ENCODE peak calls at places on chromosome 17, in nine cellular contexts. One of them, this sample, is unnamed.

GRCh38 chr17:79799538-79800324 is 2.9 kb upstream of the CBX8 start:
- DNase-seq in germinal center: no peak
- DNase-seq in SW 1271: no peak
- DNase-seq in stimulated activated CD4-positive, alpha-beta T cell treated with anti-CD3 and anti-CD28 coated beads, Interleukin-1b, Interleukin-23, amount 100 ng/mL, for 24 hours: no peak
- DNase-seq in epithelial cell of prostate: no peak
- DNase-seq in COR-L47: no peak
- DNase-seq in brain microvascular endothelial cell: no peak
- DNase-seq in HCEC 1CT: no peak
- DNase-seq in hypothalamus: no peak
- DNase-seq in this sample: no peak

GRCh38 chr17:74202879-74203432 is 522 bp upstream of the RPL38 start:
- DNase-seq in germinal center: no peak
- DNase-seq in SW 1271: no peak
- DNase-seq in stimulated activated CD4-positive, alpha-beta T cell treated with anti-CD3 and anti-CD28 coated beads, Interleukin-1b, Interleukin-23, amount 100 ng/mL, for 24 hours: no peak
- DNase-seq in epithelial cell of prostate: no peak
- DNase-seq in COR-L47: no peak
- DNase-seq in brain microvascular endothelial cell: no peak
- DNase-seq in HCEC 1CT: no peak
- DNase-seq in hypothalamus: no peak
- DNase-seq in this sample: no peak

GRCh38 chr17:4944554-4945175 is 3.7 kb downstream of the PFN1 start:
- DNase-seq in germinal center: no peak
- DNase-seq in SW 1271: no peak
- DNase-seq in stimulated activated CD4-positive, alpha-beta T cell treated with anti-CD3 and anti-CD28 coated beads, Interleukin-1b, Interleukin-23, amount 100 ng/mL, for 24 hours: no peak
- DNase-seq in epithelial cell of prostate: no peak
- DNase-seq in COR-L47: no peak
- DNase-seq in brain microvascular endothelial cell: no peak
- DNase-seq in HCEC 1CT: no peak
- DNase-seq in hypothalamus: no peak
- DNase-seq in this sample: no peak

GRCh38 chr17:37110816-37111215 is 162.1 kb downstream of the AATF start:
- DNase-seq in germinal center: no peak
- DNase-seq in SW 1271: no peak
- DNase-seq in stimulated activated CD4-positive, alpha-beta T cell treated with anti-CD3 and anti-CD28 coated beads, Interleukin-1b, Interleukin-23, amount 100 ng/mL, for 24 hours: no peak
- DNase-seq in epithelial cell of prostate: no peak
- DNase-seq in COR-L47: no peak
- DNase-seq in brain microvascular endothelial cell: no peak
- DNase-seq in HCEC 1CT: no peak
- DNase-seq in hypothalamus: no peak
- DNase-seq in this sample: no peak

GRCh38 chr17:74343526-74344284 is 17.7 kb downstream of the KIF19 start:
- DNase-seq in germinal center: no peak
- DNase-seq in SW 1271: no peak
- DNase-seq in stimulated activated CD4-positive, alpha-beta T cell treated with anti-CD3 and anti-CD28 coated beads, Interleukin-1b, Interleukin-23, amount 100 ng/mL, for 24 hours: no peak
- DNase-seq in epithelial cell of prostate: no peak
- DNase-seq in COR-L47: no peak
- DNase-seq in brain microvascular endothelial cell: no peak
- DNase-seq in HCEC 1CT: no peak
- DNase-seq in hypothalamus: no peak
- DNase-seq in this sample: no peak

GRCh38 chr17:58539703-58540102 is 25.3 kb upstream of the MTMR4 start:
- DNase-seq in germinal center: no peak
- DNase-seq in SW 1271: no peak
- DNase-seq in stimulated activated CD4-positive, alpha-beta T cell treated with anti-CD3 and anti-CD28 coated beads, Interleukin-1b, Interleukin-23, amount 100 ng/mL, for 24 hours: no peak
- DNase-seq in epithelial cell of prostate: no peak
- DNase-seq in COR-L47: no peak
- DNase-seq in brain microvascular endothelial cell: no peak
- DNase-seq in HCEC 1CT: no peak
- DNase-seq in hypothalamus: no peak
- DNase-seq in this sample: no peak

GRCh38 chr17:80872999-80873951 is 118.4 kb upstream of the CHMP6 start:
- DNase-seq in germinal center: no peak
- DNase-seq in SW 1271: no peak
- DNase-seq in stimulated activated CD4-positive, alpha-beta T cell treated with anti-CD3 and anti-CD28 coated beads, Interleukin-1b, Interleukin-23, amount 100 ng/mL, for 24 hours: no peak
- DNase-seq in epithelial cell of prostate: no peak
- DNase-seq in COR-L47: no peak
- DNase-seq in brain microvascular endothelial cell: peak; percentile 49
- DNase-seq in HCEC 1CT: no peak
- DNase-seq in hypothalamus: no peak
- DNase-seq in this sample: no peak

GRCh38 chr17:74631468-74632195 is 8.1 kb upstream of the CD300E start:
- DNase-seq in germinal center: peak; percentile 14
- DNase-seq in SW 1271: no peak
- DNase-seq in stimulated activated CD4-positive, alpha-beta T cell treated with anti-CD3 and anti-CD28 coated beads, Interleukin-1b, Interleukin-23, amount 100 ng/mL, for 24 hours: no peak
- DNase-seq in epithelial cell of prostate: no peak
- DNase-seq in COR-L47: no peak
- DNase-seq in brain microvascular endothelial cell: no peak
- DNase-seq in HCEC 1CT: no peak
- DNase-seq in hypothalamus: no peak
- DNase-seq in this sample: no peak

GRCh38 chr17:57182621-57183020 is 73.7 kb upstream of the MSI2 start:
- DNase-seq in germinal center: no peak
- DNase-seq in SW 1271: no peak
- DNase-seq in stimulated activated CD4-positive, alpha-beta T cell treated with anti-CD3 and anti-CD28 coated beads, Interleukin-1b, Interleukin-23, amount 100 ng/mL, for 24 hours: no peak
- DNase-seq in epithelial cell of prostate: no peak
- DNase-seq in COR-L47: no peak
- DNase-seq in brain microvascular endothelial cell: no peak
- DNase-seq in HCEC 1CT: no peak
- DNase-seq in hypothalamus: no peak
- DNase-seq in this sample: no peak

GRCh38 chr17:14813649-14814048 is 451.5 kb downstream of the PMP22 start:
- DNase-seq in germinal center: peak; percentile 68
- DNase-seq in SW 1271: no peak
- DNase-seq in stimulated activated CD4-positive, alpha-beta T cell treated with anti-CD3 and anti-CD28 coated beads, Interleukin-1b, Interleukin-23, amount 100 ng/mL, for 24 hours: no peak
- DNase-seq in epithelial cell of prostate: no peak
- DNase-seq in COR-L47: no peak
- DNase-seq in brain microvascular endothelial cell: no peak
- DNase-seq in HCEC 1CT: no peak
- DNase-seq in hypothalamus: no peak
- DNase-seq in this sample: no peak

GRCh38 chr17:46901291-46901690 is 21.7 kb upstream of the GOSR2 start:
- DNase-seq in germinal center: no peak
- DNase-seq in SW 1271: no peak
- DNase-seq in stimulated activated CD4-positive, alpha-beta T cell treated with anti-CD3 and anti-CD28 coated beads, Interleukin-1b, Interleukin-23, amount 100 ng/mL, for 24 hours: no peak
- DNase-seq in epithelial cell of prostate: no peak
- DNase-seq in COR-L47: no peak
- DNase-seq in brain microvascular endothelial cell: no peak
- DNase-seq in HCEC 1CT: no peak
- DNase-seq in hypothalamus: no peak
- DNase-seq in this sample: no peak

GRCh38 chr17:70310251-70310672 is 140.9 kb downstream of the KCNJ2 start:
- DNase-seq in germinal center: no peak
- DNase-seq in SW 1271: no peak
- DNase-seq in stimulated activated CD4-positive, alpha-beta T cell treated with anti-CD3 and anti-CD28 coated beads, Interleukin-1b, Interleukin-23, amount 100 ng/mL, for 24 hours: no peak
- DNase-seq in epithelial cell of prostate: no peak
- DNase-seq in COR-L47: no peak
- DNase-seq in brain microvascular endothelial cell: no peak
- DNase-seq in HCEC 1CT: no peak
- DNase-seq in hypothalamus: no peak
- DNase-seq in this sample: no peak

GRCh38 chr17:50539762-50540440 is 7.1 kb upstream of the SPATA20 start:
- DNase-seq in germinal center: no peak
- DNase-seq in SW 1271: no peak
- DNase-seq in stimulated activated CD4-positive, alpha-beta T cell treated with anti-CD3 and anti-CD28 coated beads, Interleukin-1b, Interleukin-23, amount 100 ng/mL, for 24 hours: no peak
- DNase-seq in epithelial cell of prostate: peak; percentile 65
- DNase-seq in COR-L47: no peak
- DNase-seq in brain microvascular endothelial cell: no peak
- DNase-seq in HCEC 1CT: no peak
- DNase-seq in hypothalamus: no peak
- DNase-seq in this sample: no peak

GRCh38 chr17:6286239-6286638 is 148.7 kb downstream of the AIPL1 start:
- DNase-seq in germinal center: no peak
- DNase-seq in SW 1271: no peak
- DNase-seq in stimulated activated CD4-positive, alpha-beta T cell treated with anti-CD3 and anti-CD28 coated beads, Interleukin-1b, Interleukin-23, amount 100 ng/mL, for 24 hours: no peak
- DNase-seq in epithelial cell of prostate: no peak
- DNase-seq in COR-L47: no peak
- DNase-seq in brain microvascular endothelial cell: no peak
- DNase-seq in HCEC 1CT: no peak
- DNase-seq in hypothalamus: no peak
- DNase-seq in this sample: no peak

GRCh38 chr17:44155488-44155887 is 13.8 kb downstream of the HROB start:
- DNase-seq in germinal center: no peak
- DNase-seq in SW 1271: no peak
- DNase-seq in stimulated activated CD4-positive, alpha-beta T cell treated with anti-CD3 and anti-CD28 coated beads, Interleukin-1b, Interleukin-23, amount 100 ng/mL, for 24 hours: no peak
- DNase-seq in epithelial cell of prostate: no peak
- DNase-seq in COR-L47: peak; percentile 29
- DNase-seq in brain microvascular endothelial cell: no peak
- DNase-seq in HCEC 1CT: no peak
- DNase-seq in hypothalamus: no peak
- DNase-seq in this sample: no peak

GRCh38 chr17:1058423-1059130 is 61.6 kb downstream of the TIMM22 start:
- DNase-seq in germinal center: peak; percentile 30
- DNase-seq in SW 1271: peak; percentile 41
- DNase-seq in stimulated activated CD4-positive, alpha-beta T cell treated with anti-CD3 and anti-CD28 coated beads, Interleukin-1b, Interleukin-23, amount 100 ng/mL, for 24 hours: peak; percentile 9
- DNase-seq in epithelial cell of prostate: no peak
- DNase-seq in COR-L47: no peak
- DNase-seq in brain microvascular endothelial cell: peak; percentile 27
- DNase-seq in HCEC 1CT: peak; percentile 31
- DNase-seq in hypothalamus: no peak
- DNase-seq in this sample: no peak

GRCh38 chr17:47955497-47956461 is 1.9 kb downstream of the PRR15L start:
- DNase-seq in germinal center: no peak
- DNase-seq in SW 1271: no peak
- DNase-seq in stimulated activated CD4-positive, alpha-beta T cell treated with anti-CD3 and anti-CD28 coated beads, Interleukin-1b, Interleukin-23, amount 100 ng/mL, for 24 hours: no peak
- DNase-seq in epithelial cell of prostate: no peak
- DNase-seq in COR-L47: peak; percentile 64
- DNase-seq in brain microvascular endothelial cell: no peak
- DNase-seq in HCEC 1CT: no peak
- DNase-seq in hypothalamus: no peak
- DNase-seq in this sample: no peak

GRCh38 chr17:81040791-81041337 is 5.9 kb downstream of the BAIAP2 start:
- DNase-seq in germinal center: peak; percentile 40
- DNase-seq in SW 1271: peak; percentile 15
- DNase-seq in stimulated activated CD4-positive, alpha-beta T cell treated with anti-CD3 and anti-CD28 coated beads, Interleukin-1b, Interleukin-23, amount 100 ng/mL, for 24 hours: no peak
- DNase-seq in epithelial cell of prostate: no peak
- DNase-seq in COR-L47: no peak
- DNase-seq in brain microvascular endothelial cell: no peak
- DNase-seq in HCEC 1CT: no peak
- DNase-seq in hypothalamus: no peak
- DNase-seq in this sample: no peak